ENCODE peak calls at places on chromosomes 1 and 21, in eight cellular contexts. One of them, this sample, is unnamed.

GRCh38 chr1:234093741-234094140 is 189.3 kb downstream of the SLC35F3 start:
- DNase-seq in NCI-H1417 treated with DMSO at 0.1 percent for 48 hours: no peak
- DNase-seq in cardiac fibroblast: no peak
- DNase-seq in activated CD4-positive, alpha-beta T cell treated with anti-CD3 and anti-CD28 coated beads, Interleukin-2, amount 10 ng/mL, durations not matched to agents 7 days and 5 days: no peak
- DNase-seq in NCI-H1092 treated with DMSO at 0.1 percent for 48 hours: no peak
- DNase-seq in OCI-LY7: no peak
- DNase-seq in WTC11: no peak
- DNase-seq in T-helper 2 cell: no peak
- DNase-seq in this sample: no peak

GRCh38 chr1:229024528-229025119 is 246.3 kb upstream of the RAB4A start:
- DNase-seq in activated CD4-positive, alpha-beta T cell treated with anti-CD3 and anti-CD28 coated beads, Interleukin-2, amount 10 ng/mL, durations not matched to agents 7 days and 5 days: no peak
- DNase-seq in T-helper 2 cell: no peak
- DNase-seq in OCI-LY7: no peak
- DNase-seq in NCI-H1417 treated with DMSO at 0.1 percent for 48 hours: no peak
- DNase-seq in cardiac fibroblast: peak; percentile 84
- DNase-seq in NCI-H1092 treated with DMSO at 0.1 percent for 48 hours: no peak
- DNase-seq in WTC11: no peak
- DNase-seq in this sample: no peak

GRCh38 chr1:54519709-54520108 is 28.3 kb upstream of the ACOT11 start:
- DNase-seq in OCI-LY7: peak; percentile 31
- DNase-seq in WTC11: peak; percentile 56
- DNase-seq in T-helper 2 cell: no peak
- DNase-seq in NCI-H1092 treated with DMSO at 0.1 percent for 48 hours: no peak
- DNase-seq in cardiac fibroblast: no peak
- DNase-seq in NCI-H1417 treated with DMSO at 0.1 percent for 48 hours: no peak
- DNase-seq in activated CD4-positive, alpha-beta T cell treated with anti-CD3 and anti-CD28 coated beads, Interleukin-2, amount 10 ng/mL, durations not matched to agents 7 days and 5 days: no peak
- DNase-seq in this sample: no peak

GRCh38 chr1:204479387-204480136 is 15.0 kb downstream of the PIK3C2B start:
- DNase-seq in NCI-H1092 treated with DMSO at 0.1 percent for 48 hours: no peak
- DNase-seq in WTC11: no peak
- DNase-seq in OCI-LY7: no peak
- DNase-seq in activated CD4-positive, alpha-beta T cell treated with anti-CD3 and anti-CD28 coated beads, Interleukin-2, amount 10 ng/mL, durations not matched to agents 7 days and 5 days: no peak
- DNase-seq in NCI-H1417 treated with DMSO at 0.1 percent for 48 hours: no peak
- DNase-seq in T-helper 2 cell: no peak
- DNase-seq in cardiac fibroblast: no peak
- DNase-seq in this sample: no peak

GRCh38 chr21:31426235-31426797 is 82.3 kb upstream of the TIAM1 start:
- DNase-seq in T-helper 2 cell: no peak
- DNase-seq in NCI-H1092 treated with DMSO at 0.1 percent for 48 hours: no peak
- DNase-seq in NCI-H1417 treated with DMSO at 0.1 percent for 48 hours: no peak
- DNase-seq in WTC11: no peak
- DNase-seq in cardiac fibroblast: no peak
- DNase-seq in activated CD4-positive, alpha-beta T cell treated with anti-CD3 and anti-CD28 coated beads, Interleukin-2, amount 10 ng/mL, durations not matched to agents 7 days and 5 days: peak; percentile 19
- DNase-seq in OCI-LY7: no peak
- DNase-seq in this sample: no peak

GRCh38 chr1:16716691-16717173 is 23.6 kb upstream of the RNU1-4 start:
- DNase-seq in NCI-H1092 treated with DMSO at 0.1 percent for 48 hours: no peak
- DNase-seq in cardiac fibroblast: no peak
- DNase-seq in OCI-LY7: peak; percentile 1
- DNase-seq in T-helper 2 cell: no peak
- DNase-seq in activated CD4-positive, alpha-beta T cell treated with anti-CD3 and anti-CD28 coated beads, Interleukin-2, amount 10 ng/mL, durations not matched to agents 7 days and 5 days: no peak
- DNase-seq in NCI-H1417 treated with DMSO at 0.1 percent for 48 hours: no peak
- DNase-seq in WTC11: no peak
- DNase-seq in this sample: no peak

GRCh38 chr1:23283660-23284602 is 60.2 kb downstream of the HNRNPR start:
- DNase-seq in T-helper 2 cell: no peak
- DNase-seq in activated CD4-positive, alpha-beta T cell treated with anti-CD3 and anti-CD28 coated beads, Interleukin-2, amount 10 ng/mL, durations not matched to agents 7 days and 5 days: no peak
- DNase-seq in WTC11: no peak
- DNase-seq in OCI-LY7: no peak
- DNase-seq in cardiac fibroblast: no peak
- DNase-seq in NCI-H1092 treated with DMSO at 0.1 percent for 48 hours: no peak
- DNase-seq in NCI-H1417 treated with DMSO at 0.1 percent for 48 hours: no peak
- DNase-seq in this sample: no peak

GRCh38 chr1:175889044-175889443 is 145.6 kb upstream of the TNR start:
- DNase-seq in WTC11: no peak
- DNase-seq in NCI-H1092 treated with DMSO at 0.1 percent for 48 hours: no peak
- DNase-seq in T-helper 2 cell: no peak
- DNase-seq in activated CD4-positive, alpha-beta T cell treated with anti-CD3 and anti-CD28 coated beads, Interleukin-2, amount 10 ng/mL, durations not matched to agents 7 days and 5 days: no peak
- DNase-seq in OCI-LY7: no peak
- DNase-seq in NCI-H1417 treated with DMSO at 0.1 percent for 48 hours: no peak
- DNase-seq in cardiac fibroblast: no peak
- DNase-seq in this sample: no peak

GRCh38 chr1:55195523-55196233 is 19.5 kb downstream of the USP24 start:
- DNase-seq in activated CD4-positive, alpha-beta T cell treated with anti-CD3 and anti-CD28 coated beads, Interleukin-2, amount 10 ng/mL, durations not matched to agents 7 days and 5 days: no peak
- DNase-seq in OCI-LY7: no peak
- DNase-seq in cardiac fibroblast: peak; percentile 73
- DNase-seq in NCI-H1417 treated with DMSO at 0.1 percent for 48 hours: no peak
- DNase-seq in WTC11: no peak
- DNase-seq in T-helper 2 cell: no peak
- DNase-seq in NCI-H1092 treated with DMSO at 0.1 percent for 48 hours: no peak
- DNase-seq in this sample: no peak

GRCh38 chr1:117301906-117302305 is 65.3 kb upstream of the MAN1A2 start:
- DNase-seq in WTC11: no peak
- DNase-seq in NCI-H1417 treated with DMSO at 0.1 percent for 48 hours: no peak
- DNase-seq in cardiac fibroblast: no peak
- DNase-seq in NCI-H1092 treated with DMSO at 0.1 percent for 48 hours: no peak
- DNase-seq in OCI-LY7: no peak
- DNase-seq in T-helper 2 cell: no peak
- DNase-seq in activated CD4-positive, alpha-beta T cell treated with anti-CD3 and anti-CD28 coated beads, Interleukin-2, amount 10 ng/mL, durations not matched to agents 7 days and 5 days: no peak
- DNase-seq in this sample: no peak

GRCh38 chr1:87334351-87335174 is 5.9 kb downstream of the LMO4 start:
- DNase-seq in OCI-LY7: peak; percentile 30
- DNase-seq in NCI-H1417 treated with DMSO at 0.1 percent for 48 hours: no peak
- DNase-seq in NCI-H1092 treated with DMSO at 0.1 percent for 48 hours: peak; percentile 21
- DNase-seq in WTC11: peak; percentile 60
- DNase-seq in cardiac fibroblast: no peak
- DNase-seq in activated CD4-positive, alpha-beta T cell treated with anti-CD3 and anti-CD28 coated beads, Interleukin-2, amount 10 ng/mL, durations not matched to agents 7 days and 5 days: no peak
- DNase-seq in T-helper 2 cell: no peak
- DNase-seq in this sample: no peak

GRCh38 chr1:209876091-209876800 is 48.5 kb downstream of the UTP25 start:
- DNase-seq in NCI-H1092 treated with DMSO at 0.1 percent for 48 hours: peak; percentile 69
- DNase-seq in activated CD4-positive, alpha-beta T cell treated with anti-CD3 and anti-CD28 coated beads, Interleukin-2, amount 10 ng/mL, durations not matched to agents 7 days and 5 days: no peak
- DNase-seq in NCI-H1417 treated with DMSO at 0.1 percent for 48 hours: no peak
- DNase-seq in T-helper 2 cell: no peak
- DNase-seq in OCI-LY7: no peak
- DNase-seq in WTC11: no peak
- DNase-seq in cardiac fibroblast: no peak
- DNase-seq in this sample: no peak

GRCh38 chr21:29406385-29406784 is 107.7 kb downstream of the BACH1 start:
- DNase-seq in T-helper 2 cell: no peak
- DNase-seq in NCI-H1092 treated with DMSO at 0.1 percent for 48 hours: no peak
- DNase-seq in activated CD4-positive, alpha-beta T cell treated with anti-CD3 and anti-CD28 coated beads, Interleukin-2, amount 10 ng/mL, durations not matched to agents 7 days and 5 days: no peak
- DNase-seq in WTC11: no peak
- DNase-seq in cardiac fibroblast: peak; percentile 24
- DNase-seq in NCI-H1417 treated with DMSO at 0.1 percent for 48 hours: no peak
- DNase-seq in OCI-LY7: no peak
- DNase-seq in this sample: no peak

GRCh38 chr1:59290173-59290954 is 6.5 kb upstream of the FGGY start:
- DNase-seq in OCI-LY7: peak; percentile 29
- DNase-seq in NCI-H1417 treated with DMSO at 0.1 percent for 48 hours: no peak
- DNase-seq in T-helper 2 cell: no peak
- DNase-seq in WTC11: peak; percentile 53
- DNase-seq in activated CD4-positive, alpha-beta T cell treated with anti-CD3 and anti-CD28 coated beads, Interleukin-2, amount 10 ng/mL, durations not matched to agents 7 days and 5 days: no peak
- DNase-seq in cardiac fibroblast: peak; percentile 52
- DNase-seq in NCI-H1092 treated with DMSO at 0.1 percent for 48 hours: no peak
- DNase-seq in this sample: no peak

GRCh38 chr21:39149882-39150281 is 33.4 kb downstream of the PSMG1 start:
- DNase-seq in OCI-LY7: no peak
- DNase-seq in activated CD4-positive, alpha-beta T cell treated with anti-CD3 and anti-CD28 coated beads, Interleukin-2, amount 10 ng/mL, durations not matched to agents 7 days and 5 days: no peak
- DNase-seq in WTC11: no peak
- DNase-seq in NCI-H1092 treated with DMSO at 0.1 percent for 48 hours: no peak
- DNase-seq in NCI-H1417 treated with DMSO at 0.1 percent for 48 hours: no peak
- DNase-seq in cardiac fibroblast: no peak
- DNase-seq in T-helper 2 cell: no peak
- DNase-seq in this sample: no peak

GRCh38 chr1:12433323-12434053 is 184.5 kb downstream of the DHRS3 start:
- DNase-seq in activated CD4-positive, alpha-beta T cell treated with anti-CD3 and anti-CD28 coated beads, Interleukin-2, amount 10 ng/mL, durations not matched to agents 7 days and 5 days: no peak
- DNase-seq in T-helper 2 cell: no peak
- DNase-seq in WTC11: peak; percentile 24
- DNase-seq in OCI-LY7: no peak
- DNase-seq in NCI-H1092 treated with DMSO at 0.1 percent for 48 hours: peak; percentile 75
- DNase-seq in NCI-H1417 treated with DMSO at 0.1 percent for 48 hours: no peak
- DNase-seq in cardiac fibroblast: peak; percentile 54
- DNase-seq in this sample: no peak

GRCh38 chr21:46057111-46057709 is 40.7 kb upstream of the COL6A2 start:
- DNase-seq in NCI-H1417 treated with DMSO at 0.1 percent for 48 hours: no peak
- DNase-seq in cardiac fibroblast: no peak
- DNase-seq in NCI-H1092 treated with DMSO at 0.1 percent for 48 hours: no peak
- DNase-seq in WTC11: no peak
- DNase-seq in activated CD4-positive, alpha-beta T cell treated with anti-CD3 and anti-CD28 coated beads, Interleukin-2, amount 10 ng/mL, durations not matched to agents 7 days and 5 days: no peak
- DNase-seq in T-helper 2 cell: no peak
- DNase-seq in OCI-LY7: no peak
- DNase-seq in this sample: peak; percentile 30

GRCh38 chr1:24111998-24112380 is at the start of gene MYOM3:
- DNase-seq in WTC11: no peak
- DNase-seq in cardiac fibroblast: no peak
- DNase-seq in NCI-H1092 treated with DMSO at 0.1 percent for 48 hours: no peak
- DNase-seq in activated CD4-positive, alpha-beta T cell treated with anti-CD3 and anti-CD28 coated beads, Interleukin-2, amount 10 ng/mL, durations not matched to agents 7 days and 5 days: no peak
- DNase-seq in T-helper 2 cell: no peak
- DNase-seq in NCI-H1417 treated with DMSO at 0.1 percent for 48 hours: no peak
- DNase-seq in OCI-LY7: no peak
- DNase-seq in this sample: no peak

GRCh38 chr1:53482441-53483153 is 23.4 kb downstream of the DMRTB1 start:
- DNase-seq in activated CD4-positive, alpha-beta T cell treated with anti-CD3 and anti-CD28 coated beads, Interleukin-2, amount 10 ng/mL, durations not matched to agents 7 days and 5 days: no peak
- DNase-seq in OCI-LY7: no peak
- DNase-seq in T-helper 2 cell: no peak
- DNase-seq in cardiac fibroblast: no peak
- DNase-seq in NCI-H1092 treated with DMSO at 0.1 percent for 48 hours: no peak
- DNase-seq in WTC11: no peak
- DNase-seq in NCI-H1417 treated with DMSO at 0.1 percent for 48 hours: no peak
- DNase-seq in this sample: no peak

GRCh38 chr1:38045431-38046332 is 911 bp downstream of the POU3F1 start:
- DNase-seq in activated CD4-positive, alpha-beta T cell treated with anti-CD3 and anti-CD28 coated beads, Interleukin-2, amount 10 ng/mL, durations not matched to agents 7 days and 5 days: no peak
- DNase-seq in cardiac fibroblast: no peak
- DNase-seq in OCI-LY7: no peak
- DNase-seq in NCI-H1092 treated with DMSO at 0.1 percent for 48 hours: peak; percentile 29
- DNase-seq in T-helper 2 cell: no peak
- DNase-seq in WTC11: peak; percentile 61
- DNase-seq in NCI-H1417 treated with DMSO at 0.1 percent for 48 hours: no peak
- DNase-seq in this sample: no peak

GRCh38 chr1:63322944-63323865 is 838 bp downstream of the FOXD3 start:
- DNase-seq in OCI-LY7: no peak
- DNase-seq in T-helper 2 cell: no peak
- DNase-seq in NCI-H1092 treated with DMSO at 0.1 percent for 48 hours: peak; percentile 37
- DNase-seq in NCI-H1417 treated with DMSO at 0.1 percent for 48 hours: no peak
- DNase-seq in WTC11: peak; percentile 63
- DNase-seq in cardiac fibroblast: peak; percentile 16
- DNase-seq in activated CD4-positive, alpha-beta T cell treated with anti-CD3 and anti-CD28 coated beads, Interleukin-2, amount 10 ng/mL, durations not matched to agents 7 days and 5 days: peak; percentile 43
- DNase-seq in this sample: peak; percentile 52

GRCh38 chr1:232012773-232013386 is 386.3 kb downstream of the DISC1 start:
- DNase-seq in T-helper 2 cell: no peak
- DNase-seq in NCI-H1417 treated with DMSO at 0.1 percent for 48 hours: no peak
- DNase-seq in OCI-LY7: no peak
- DNase-seq in NCI-H1092 treated with DMSO at 0.1 percent for 48 hours: peak; percentile 98
- DNase-seq in cardiac fibroblast: peak; percentile 93
- DNase-seq in activated CD4-positive, alpha-beta T cell treated with anti-CD3 and anti-CD28 coated beads, Interleukin-2, amount 10 ng/mL, durations not matched to agents 7 days and 5 days: no peak
- DNase-seq in WTC11: no peak
- DNase-seq in this sample: no peak

GRCh38 chr1:53176452-53177344 is 19.9 kb upstream of the CPT2 start:
- DNase-seq in activated CD4-positive, alpha-beta T cell treated with anti-CD3 and anti-CD28 coated beads, Interleukin-2, amount 10 ng/mL, durations not matched to agents 7 days and 5 days: no peak
- DNase-seq in T-helper 2 cell: no peak
- DNase-seq in cardiac fibroblast: peak; percentile 54
- DNase-seq in WTC11: no peak
- DNase-seq in NCI-H1092 treated with DMSO at 0.1 percent for 48 hours: peak; percentile 54
- DNase-seq in NCI-H1417 treated with DMSO at 0.1 percent for 48 hours: no peak
- DNase-seq in OCI-LY7: no peak
- DNase-seq in this sample: no peak

GRCh38 chr1:27832762-27833161 is 2.2 kb downstream of the PPP1R8 start:
- DNase-seq in NCI-H1417 treated with DMSO at 0.1 percent for 48 hours: no peak
- DNase-seq in WTC11: no peak
- DNase-seq in cardiac fibroblast: peak; percentile 43
- DNase-seq in T-helper 2 cell: no peak
- DNase-seq in NCI-H1092 treated with DMSO at 0.1 percent for 48 hours: no peak
- DNase-seq in activated CD4-positive, alpha-beta T cell treated with anti-CD3 and anti-CD28 coated beads, Interleukin-2, amount 10 ng/mL, durations not matched to agents 7 days and 5 days: no peak
- DNase-seq in OCI-LY7: no peak
- DNase-seq in this sample: no peak

GRCh38 chr1:220156620-220157146 is 62.8 kb downstream of the IARS2 start:
- DNase-seq in NCI-H1092 treated with DMSO at 0.1 percent for 48 hours: no peak
- DNase-seq in T-helper 2 cell: no peak
- DNase-seq in OCI-LY7: no peak
- DNase-seq in NCI-H1417 treated with DMSO at 0.1 percent for 48 hours: no peak
- DNase-seq in activated CD4-positive, alpha-beta T cell treated with anti-CD3 and anti-CD28 coated beads, Interleukin-2, amount 10 ng/mL, durations not matched to agents 7 days and 5 days: no peak
- DNase-seq in WTC11: no peak
- DNase-seq in cardiac fibroblast: no peak
- DNase-seq in this sample: no peak

GRCh38 chr1:20380616-20381035 is 90.0 kb downstream of the VWA5B1 start:
- DNase-seq in NCI-H1417 treated with DMSO at 0.1 percent for 48 hours: no peak
- DNase-seq in T-helper 2 cell: no peak
- DNase-seq in activated CD4-positive, alpha-beta T cell treated with anti-CD3 and anti-CD28 coated beads, Interleukin-2, amount 10 ng/mL, durations not matched to agents 7 days and 5 days: no peak
- DNase-seq in cardiac fibroblast: peak; percentile 85
- DNase-seq in WTC11: no peak
- DNase-seq in OCI-LY7: peak; percentile 38
- DNase-seq in NCI-H1092 treated with DMSO at 0.1 percent for 48 hours: no peak
- DNase-seq in this sample: no peak

GRCh38 chr21:17688912-17689874 is 76.5 kb upstream of the BTG3 start:
- DNase-seq in NCI-H1417 treated with DMSO at 0.1 percent for 48 hours: no peak
- DNase-seq in WTC11: peak; percentile 50
- DNase-seq in activated CD4-positive, alpha-beta T cell treated with anti-CD3 and anti-CD28 coated beads, Interleukin-2, amount 10 ng/mL, durations not matched to agents 7 days and 5 days: peak; percentile 21
- DNase-seq in NCI-H1092 treated with DMSO at 0.1 percent for 48 hours: peak; percentile 86
- DNase-seq in OCI-LY7: peak; percentile 44
- DNase-seq in T-helper 2 cell: peak; percentile 9
- DNase-seq in cardiac fibroblast: peak; percentile 73
- DNase-seq in this sample: peak; percentile 38

GRCh38 chr1:15966081-15966955 is 9.6 kb downstream of the ZBTB17 start:
- DNase-seq in NCI-H1417 treated with DMSO at 0.1 percent for 48 hours: no peak
- DNase-seq in activated CD4-positive, alpha-beta T cell treated with anti-CD3 and anti-CD28 coated beads, Interleukin-2, amount 10 ng/mL, durations not matched to agents 7 days and 5 days: peak; percentile 56
- DNase-seq in cardiac fibroblast: peak; percentile 33
- DNase-seq in T-helper 2 cell: peak; percentile 24
- DNase-seq in OCI-LY7: peak; percentile 44
- DNase-seq in NCI-H1092 treated with DMSO at 0.1 percent for 48 hours: no peak
- DNase-seq in WTC11: no peak
- DNase-seq in this sample: no peak

GRCh38 chr1:54989968-54990810 is 8.5 kb upstream of the BSND start:
- DNase-seq in WTC11: no peak
- DNase-seq in activated CD4-positive, alpha-beta T cell treated with anti-CD3 and anti-CD28 coated beads, Interleukin-2, amount 10 ng/mL, durations not matched to agents 7 days and 5 days: no peak
- DNase-seq in NCI-H1092 treated with DMSO at 0.1 percent for 48 hours: no peak
- DNase-seq in T-helper 2 cell: no peak
- DNase-seq in OCI-LY7: no peak
- DNase-seq in cardiac fibroblast: peak; percentile 68
- DNase-seq in NCI-H1417 treated with DMSO at 0.1 percent for 48 hours: no peak
- DNase-seq in this sample: no peak

This sample was measured in naive thymus-derived CD8-positive, alpha-beta T cell.